ENCODE peak calls at places on chromosomes 4 and X, in eight cellular contexts. Z is adrenal gland, H is Peyer's patch, T is fibroblast of lung, B is mesenchymal stem cell, G is PC-3, C is pancreas, U is sigmoid colon. X is an unnamed sample. For H3K4me1, the result is how much of the 10 kb centered on the place peaks cover.

GRCh38 chr4:83961575-83961974 is 425.7 kb downstream of the GPAT3 start:
- DNase-seq in B (no peak), H (no peak), Z (no peak), U (no peak), T (peak), C (no peak), G (peak), X (no peak)

GRCh38 chrX:109954333-109954732 is 48.6 kb upstream of the TMEM164 start:
- DNase-seq in H (no peak), U (no peak), C (no peak), G (peak), T (peak), B (no peak), Z (peak), X (no peak)

GRCh38 chrX:75156537-75156945 is 458 bp upstream of the ABCB7 start:
- DNase-seq in Z (peak), T (peak), B (peak), C (no peak), G (no peak), U (no peak), H (no peak), X (no peak)

GRCh38 chr4:103719320-103720204 is at the start of gene TACR3:
- DNase-seq in C (no peak), G (no peak), U (peak), Z (no peak), B (no peak), H (no peak), T (peak), X (no peak)

GRCh38 chr4:172785623-172786022 is 383.0 kb upstream of the GALNT7 start:
- DNase-seq in T (peak), C (no peak), U (no peak), Z (no peak), H (no peak), B (peak), G (peak), X (no peak)

GRCh38 chr4:109723110-109723509 is 6.8 kb downstream of the PLA2G12A start:
- DNase-seq in Z (no peak), T (no peak), C (no peak), U (no peak), H (no peak), G (no peak), B (no peak), X (no peak)

GRCh38 chr4:70627620-70628019 is 924 bp upstream of the ENAM start:
- DNase-seq in B (no peak), U (no peak), C (no peak), H (no peak), Z (no peak), G (no peak), T (no peak), X (no peak)

GRCh38 chr4:6109842-6110560 is 90.3 kb downstream of the JAKMIP1 start:
- DNase-seq in U (peak), C (peak), G (peak), Z (no peak), T (no peak), B (no peak), H (no peak), X (no peak)

GRCh38 chr4:33126002-33126401 is 2405.8 kb downstream of the PCDH7 start:
- DNase-seq in H (no peak), G (no peak), U (no peak), B (no peak), T (no peak), C (no peak), Z (no peak), X (no peak)

GRCh38 chrX:118221733-118222132 is 105.1 kb upstream of the KLHL13 start:
- DNase-seq in C (no peak), G (no peak), T (peak), H (no peak), U (no peak), B (no peak), Z (no peak), X (no peak)

GRCh38 chrX:70292788-70293187 is 2.9 kb downstream of the KIF4A start:
- DNase-seq in U (no peak), G (peak), H (no peak), Z (no peak), B (no peak), T (no peak), C (no peak), X (no peak)

GRCh38 chrX:98379134-98379533 is 1495.4 kb downstream of the RPA4 start:
- DNase-seq in H (no peak), T (no peak), G (peak), C (no peak), Z (no peak), U (no peak), B (no peak), X (no peak)

GRCh38 chrX:9466115-9466495 is 1.2 kb downstream of the TBL1X start:
- DNase-seq in C (peak), Z (peak), U (peak), T (peak), H (peak), G (peak), B (peak), X (no peak)
- H3K27ac ChIP-seq in C (no peak), Z (peak), U (peak), T (peak), H (peak), G (peak), B (peak), X (no peak)

DNA sequence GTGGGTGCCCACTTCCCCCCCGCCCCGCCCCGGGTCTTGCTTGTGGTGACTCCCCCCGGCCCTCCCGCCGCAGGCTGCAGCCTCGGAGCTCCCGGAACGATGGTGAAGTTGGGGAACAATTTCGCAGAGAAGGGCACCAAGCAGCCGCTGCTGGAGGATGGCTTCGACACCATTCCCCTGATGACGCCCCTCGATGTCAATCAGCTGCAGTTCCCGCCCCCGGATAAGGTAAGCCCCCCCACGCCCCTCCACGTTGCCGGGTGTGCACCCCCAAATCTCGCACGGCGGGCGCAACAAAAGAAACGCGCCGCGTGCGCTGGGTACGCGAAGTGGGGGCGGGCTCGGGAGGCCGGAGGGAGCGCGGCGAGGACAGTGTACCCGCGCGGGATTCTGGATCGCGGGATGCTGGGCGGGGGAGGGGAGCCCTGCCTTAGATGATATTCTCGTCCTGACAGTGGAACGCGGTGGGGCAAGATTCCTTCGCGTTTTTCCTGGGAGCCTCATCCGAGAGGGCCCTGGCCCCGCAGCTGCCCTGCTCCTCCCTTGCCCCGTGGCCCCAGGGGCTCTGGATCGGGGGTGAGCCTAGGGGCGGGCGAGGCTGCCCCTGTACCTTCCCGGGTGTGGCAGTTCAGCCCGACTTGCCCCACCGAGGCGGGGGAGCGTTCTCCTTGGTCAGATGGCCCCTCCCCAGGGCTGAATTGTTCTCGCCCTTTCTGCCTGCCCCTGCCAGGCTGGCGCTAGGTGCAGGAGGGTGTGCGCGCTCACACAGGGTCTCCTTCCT is 819 bp downstream of the NSG1 start:
- DNase-seq in H (peak), T (no peak), U (peak), B (peak), C (no peak), G (no peak), Z (no peak), X (no peak)
- H3K4me3 ChIP-seq in H (peak), T (no peak), U (peak), B (peak), C (peak), G (no peak), Z (peak), X (peak)

GRCh38 chr4:184440593-184441358 is 33.6 kb downstream of the IRF2 start:
- DNase-seq in C (no peak), H (no peak), U (no peak), G (no peak), Z (no peak), T (no peak), B (no peak), X (no peak)

GRCh38 chr4:184439856-184440592 is 34.3 kb downstream of the IRF2 start:
- DNase-seq in G (no peak), C (peak), H (no peak), B (no peak), T (peak), Z (no peak), U (no peak), X (no peak)

GRCh38 chr4:184437565-184437964 is 36.8 kb downstream of the IRF2 start:
- DNase-seq in B (no peak), C (no peak), G (no peak), T (no peak), H (no peak), U (no peak), Z (no peak), X (no peak)

GRCh38 chr4:184437988-184438774 is 36.2 kb downstream of the IRF2 start:
- DNase-seq in H (no peak), U (no peak), Z (no peak), G (no peak), B (no peak), C (no peak), T (no peak), X (no peak)

GRCh38 chr4:184439386-184439785 is 35.0 kb downstream of the IRF2 start:
- DNase-seq in C (no peak), G (no peak), T (no peak), H (no peak), Z (no peak), B (no peak), U (no peak), X (no peak)
- H3K4me1 ChIP-seq in C (under half), G (under half), T (under half), H (under half), Z (under half), B (under half), U (under half), X (under half)

GRCh38 chr4:168641811-168642140 is 144.9 kb downstream of the PALLD start:
- DNase-seq in H (no peak), U (no peak), T (no peak), G (no peak), Z (no peak), C (no peak), B (no peak), X (no peak)

GRCh38 chr4:168639914-168640313 is 143.1 kb downstream of the PALLD start:
- DNase-seq in Z (no peak), G (no peak), U (no peak), C (no peak), H (no peak), T (no peak), B (no peak), X (no peak)

GRCh38 chr4:168645933-168646768 is 149.3 kb downstream of the PALLD start:
- DNase-seq in Z (no peak), U (no peak), B (no peak), G (no peak), T (no peak), C (no peak), H (no peak), X (no peak)

GRCh38 chr4:168643796-168644159 is 146.9 kb downstream of the PALLD start:
- DNase-seq in H (no peak), B (no peak), C (no peak), Z (no peak), U (no peak), G (no peak), T (no peak), X (no peak)

DNA sequence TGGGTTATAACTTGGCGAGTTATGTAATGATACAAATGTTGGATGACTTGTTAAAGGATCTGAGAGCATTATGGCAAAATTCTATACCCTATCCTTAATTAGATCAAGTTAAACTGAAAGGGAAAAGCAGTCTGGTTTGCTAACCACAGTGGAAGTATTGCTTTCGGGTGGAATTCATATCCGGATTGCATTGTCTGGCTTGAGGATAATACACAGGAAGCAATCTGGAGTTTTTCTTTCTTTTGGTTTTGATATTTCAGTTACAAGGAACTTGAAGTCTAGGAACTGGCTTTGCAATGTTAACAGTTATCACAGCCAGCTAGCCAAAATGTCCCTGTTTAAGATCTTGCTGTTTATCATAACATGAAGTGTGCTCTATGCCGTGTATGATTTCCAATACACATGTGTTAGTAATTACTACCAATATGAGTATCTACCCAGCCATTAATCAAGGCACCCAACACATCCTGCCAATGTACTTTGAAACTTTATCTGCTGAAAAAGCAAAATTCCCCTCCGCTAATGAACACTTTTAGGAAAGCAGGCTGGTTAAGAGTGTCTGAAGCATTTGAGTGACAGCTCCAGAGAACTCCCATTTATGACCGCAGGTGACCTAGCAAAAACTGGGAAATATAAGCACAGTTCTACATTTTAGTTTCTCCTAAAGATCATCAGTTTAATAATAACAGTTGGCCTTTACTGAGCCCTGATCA is 146.4 kb downstream of the PALLD start:
- DNase-seq in T (peak), H (no peak), B (no peak), G (no peak), C (no peak), U (no peak), Z (no peak), X (no peak)
- H3K27ac ChIP-seq in T (no peak), H (no peak), B (no peak), G (no peak), C (no peak), U (peak), Z (no peak), X (no peak)

GRCh38 chrX:69125094-69125493 is 40.2 kb downstream of the PJA1 start:
- DNase-seq in G (no peak), C (peak), Z (no peak), U (no peak), T (no peak), B (no peak), H (no peak), X (no peak)

GRCh38 chrX:69127466-69127865 is 37.8 kb downstream of the PJA1 start:
- DNase-seq in U (no peak), Z (no peak), H (no peak), B (peak), C (no peak), T (no peak), G (peak), X (no peak)

GRCh38 chrX:69124108-69124507 is 41.1 kb downstream of the PJA1 start:
- DNase-seq in T (peak), G (peak), C (no peak), H (no peak), B (peak), Z (no peak), U (no peak), X (no peak)

GRCh38 chrX:69128573-69128972 is 36.7 kb downstream of the PJA1 start:
- DNase-seq in U (no peak), C (no peak), G (no peak), Z (no peak), B (peak), H (no peak), T (peak), X (no peak)

DNA sequence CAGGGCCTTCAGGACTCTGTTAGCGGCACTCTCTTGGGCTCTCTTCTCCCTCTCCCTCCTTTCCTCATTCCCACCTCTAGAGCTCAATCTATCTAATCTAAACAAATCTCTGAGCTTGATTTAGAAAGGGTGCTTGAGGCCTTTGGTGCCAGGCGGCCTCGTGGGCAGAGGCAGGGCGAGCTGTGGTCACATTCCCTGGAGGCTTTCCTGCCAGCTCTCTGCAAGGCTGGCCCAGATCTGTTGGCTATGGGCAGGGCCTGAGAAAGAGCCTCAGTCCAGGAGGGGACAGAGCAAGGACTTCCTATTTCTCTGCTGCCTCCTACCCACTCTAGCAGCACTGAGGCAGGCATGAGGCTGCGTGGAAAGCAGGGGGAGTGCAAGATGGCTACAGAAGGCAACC is 38.6 kb downstream of the PJA1 start:
- DNase-seq in H (no peak), C (no peak), G (no peak), U (no peak), T (no peak), B (no peak), Z (no peak), X (no peak)
- H3K4me3 ChIP-seq in H (no peak), C (no peak), G (no peak), U (no peak), T (no peak), B (no peak), Z (no peak), X (no peak)

X was measured in RWPE2.